ENCODE peak calls at places on chromosomes 1 and 21, in seven cellular contexts. One of them, this sample, is unnamed. For H3K27me3, the result is how much of the 10 kb centered on the place peaks cover.

GRCh38 chr1:43706598-43707190 is 642 bp upstream of the ST3GAL3 start:
- DNase-seq in spleen: peak
- DNase-seq in Peyer's patch: peak
- DNase-seq in IMR-90: no peak
- DNase-seq in cardiac muscle cell: peak
- DNase-seq in colonic mucosa: peak
- DNase-seq in thyroid gland: peak
- DNase-seq in this sample: no peak

GRCh38 chr1:39822146-39822545 is 33.5 kb upstream of the BMP8B start:
- DNase-seq in thyroid gland: no peak
- DNase-seq in spleen: no peak
- DNase-seq in colonic mucosa: no peak
- DNase-seq in cardiac muscle cell: no peak
- DNase-seq in Peyer's patch: no peak
- DNase-seq in IMR-90: no peak
- DNase-seq in this sample: no peak

GRCh38 chr1:15849775-15850449 is 2.4 kb downstream of the SPEN start:
- DNase-seq in colonic mucosa: peak
- DNase-seq in IMR-90: peak
- DNase-seq in cardiac muscle cell: peak
- DNase-seq in thyroid gland: peak
- DNase-seq in spleen: peak
- DNase-seq in Peyer's patch: peak
- DNase-seq in this sample: no peak

GRCh38 chr1:110341872-110342331 is 2.7 kb downstream of the RBM15 start:
- DNase-seq in spleen: no peak
- DNase-seq in IMR-90: no peak
- DNase-seq in thyroid gland: no peak
- DNase-seq in cardiac muscle cell: no peak
- DNase-seq in Peyer's patch: peak
- DNase-seq in colonic mucosa: no peak
- DNase-seq in this sample: no peak

GRCh38 chr1:247303211-247303610 is 28.5 kb downstream of the ZNF496 start:
- DNase-seq in spleen: no peak
- DNase-seq in IMR-90: no peak
- DNase-seq in colonic mucosa: peak
- DNase-seq in Peyer's patch: no peak
- DNase-seq in cardiac muscle cell: no peak
- DNase-seq in thyroid gland: no peak
- DNase-seq in this sample: no peak

GRCh38 chr1:47941609-47942237 is 55.5 kb downstream of the TRABD2B start:
- DNase-seq in IMR-90: no peak
- DNase-seq in thyroid gland: no peak
- DNase-seq in spleen: no peak
- DNase-seq in colonic mucosa: no peak
- DNase-seq in Peyer's patch: no peak
- DNase-seq in cardiac muscle cell: no peak
- DNase-seq in this sample: no peak

GRCh38 chr1:234875953-234876814 is 252.5 kb downstream of the TOMM20 start:
- DNase-seq in Peyer's patch: peak
- DNase-seq in spleen: no peak
- DNase-seq in cardiac muscle cell: peak
- DNase-seq in thyroid gland: no peak
- DNase-seq in IMR-90: peak
- DNase-seq in colonic mucosa: peak
- DNase-seq in this sample: peak

GRCh38 chr1:162285149-162285561 is 91.5 kb downstream of the SPATA46 start:
- DNase-seq in colonic mucosa: peak
- DNase-seq in IMR-90: no peak
- DNase-seq in spleen: no peak
- DNase-seq in cardiac muscle cell: peak
- DNase-seq in Peyer's patch: peak
- DNase-seq in thyroid gland: peak
- DNase-seq in this sample: peak

GRCh38 chr1:86950712-86951111 is 36.3 kb downstream of the HS2ST1 start:
- DNase-seq in spleen: no peak
- DNase-seq in colonic mucosa: no peak
- DNase-seq in cardiac muscle cell: no peak
- DNase-seq in thyroid gland: no peak
- DNase-seq in Peyer's patch: no peak
- DNase-seq in IMR-90: no peak
- DNase-seq in this sample: no peak

GRCh38 chr1:110084226-110085078 is 14.0 kb upstream of the ALX3 start:
- DNase-seq in spleen: peak
- DNase-seq in Peyer's patch: peak
- DNase-seq in IMR-90: peak
- DNase-seq in cardiac muscle cell: peak
- DNase-seq in colonic mucosa: peak
- DNase-seq in thyroid gland: peak
- DNase-seq in this sample: peak

GRCh38 chr1:22864886-22865285 is 107.8 kb downstream of the LACTBL1 start:
- DNase-seq in colonic mucosa: no peak
- DNase-seq in Peyer's patch: no peak
- DNase-seq in cardiac muscle cell: no peak
- DNase-seq in IMR-90: no peak
- DNase-seq in thyroid gland: no peak
- DNase-seq in spleen: no peak
- DNase-seq in this sample: no peak

GRCh38 chr1:32413507-32414185 is 19.4 kb upstream of the BSDC1 start:
- DNase-seq in cardiac muscle cell: peak
- DNase-seq in IMR-90: peak
- DNase-seq in Peyer's patch: peak
- DNase-seq in spleen: no peak
- DNase-seq in colonic mucosa: peak
- DNase-seq in thyroid gland: peak
- DNase-seq in this sample: peak

GRCh38 chr1:229230893-229231753 is 39.8 kb upstream of the RAB4A start:
- DNase-seq in spleen: no peak
- DNase-seq in cardiac muscle cell: no peak
- DNase-seq in IMR-90: no peak
- DNase-seq in thyroid gland: no peak
- DNase-seq in Peyer's patch: no peak
- DNase-seq in colonic mucosa: no peak
- DNase-seq in this sample: no peak

GRCh38 chr1:206921772-206922265 is at the start of gene FCMR:
- DNase-seq in Peyer's patch: peak
- DNase-seq in IMR-90: no peak
- DNase-seq in spleen: no peak
- DNase-seq in cardiac muscle cell: no peak
- DNase-seq in thyroid gland: no peak
- DNase-seq in colonic mucosa: no peak
- DNase-seq in this sample: no peak

GRCh38 chr21:45427331-45428271 is 22.6 kb downstream of the COL18A1 start:
- DNase-seq in Peyer's patch: peak
- DNase-seq in cardiac muscle cell: no peak
- DNase-seq in thyroid gland: peak
- DNase-seq in colonic mucosa: no peak
- DNase-seq in IMR-90: peak
- DNase-seq in spleen: no peak
- DNase-seq in this sample: no peak

GRCh38 chr1:74732960-74733615 is at the start of the genes CRYZ and TYW3:
- DNase-seq in colonic mucosa: peak
- DNase-seq in Peyer's patch: peak
- DNase-seq in cardiac muscle cell: peak
- DNase-seq in thyroid gland: peak
- DNase-seq in IMR-90: peak
- DNase-seq in spleen: peak
- DNase-seq in this sample: peak

GRCh38 chr1:166489670-166490436 is 323.1 kb upstream of the FAM78B start:
- DNase-seq in thyroid gland: no peak
- DNase-seq in colonic mucosa: peak
- DNase-seq in Peyer's patch: peak
- DNase-seq in spleen: peak
- DNase-seq in IMR-90: no peak
- DNase-seq in cardiac muscle cell: no peak
- DNase-seq in this sample: peak

GRCh38 chr1:170407601-170408000 is 124.4 kb upstream of the GORAB start:
- DNase-seq in Peyer's patch: no peak
- DNase-seq in spleen: no peak
- DNase-seq in thyroid gland: no peak
- DNase-seq in cardiac muscle cell: no peak
- DNase-seq in colonic mucosa: no peak
- DNase-seq in IMR-90: peak
- DNase-seq in this sample: no peak

GRCh38 chr1:64001038-64001437 is 202.4 kb upstream of the UBE2U start:
- DNase-seq in Peyer's patch: no peak
- DNase-seq in cardiac muscle cell: no peak
- DNase-seq in thyroid gland: no peak
- DNase-seq in colonic mucosa: no peak
- DNase-seq in spleen: no peak
- DNase-seq in IMR-90: no peak
- DNase-seq in this sample: no peak

GRCh38 chr21:36059823-36060158 is 535 bp downstream of the SETD4 start:
- DNase-seq in spleen: no peak
- DNase-seq in thyroid gland: peak
- DNase-seq in Peyer's patch: no peak
- DNase-seq in cardiac muscle cell: peak
- DNase-seq in IMR-90: no peak
- DNase-seq in colonic mucosa: peak
- DNase-seq in this sample: no peak

GRCh38 chr1:223700942-223701637 is 11.2 kb upstream of the CAPN2 start:
- DNase-seq in cardiac muscle cell: no peak
- DNase-seq in IMR-90: peak
- DNase-seq in spleen: no peak
- DNase-seq in thyroid gland: peak
- DNase-seq in Peyer's patch: peak
- DNase-seq in colonic mucosa: no peak
- DNase-seq in this sample: peak

DNA sequence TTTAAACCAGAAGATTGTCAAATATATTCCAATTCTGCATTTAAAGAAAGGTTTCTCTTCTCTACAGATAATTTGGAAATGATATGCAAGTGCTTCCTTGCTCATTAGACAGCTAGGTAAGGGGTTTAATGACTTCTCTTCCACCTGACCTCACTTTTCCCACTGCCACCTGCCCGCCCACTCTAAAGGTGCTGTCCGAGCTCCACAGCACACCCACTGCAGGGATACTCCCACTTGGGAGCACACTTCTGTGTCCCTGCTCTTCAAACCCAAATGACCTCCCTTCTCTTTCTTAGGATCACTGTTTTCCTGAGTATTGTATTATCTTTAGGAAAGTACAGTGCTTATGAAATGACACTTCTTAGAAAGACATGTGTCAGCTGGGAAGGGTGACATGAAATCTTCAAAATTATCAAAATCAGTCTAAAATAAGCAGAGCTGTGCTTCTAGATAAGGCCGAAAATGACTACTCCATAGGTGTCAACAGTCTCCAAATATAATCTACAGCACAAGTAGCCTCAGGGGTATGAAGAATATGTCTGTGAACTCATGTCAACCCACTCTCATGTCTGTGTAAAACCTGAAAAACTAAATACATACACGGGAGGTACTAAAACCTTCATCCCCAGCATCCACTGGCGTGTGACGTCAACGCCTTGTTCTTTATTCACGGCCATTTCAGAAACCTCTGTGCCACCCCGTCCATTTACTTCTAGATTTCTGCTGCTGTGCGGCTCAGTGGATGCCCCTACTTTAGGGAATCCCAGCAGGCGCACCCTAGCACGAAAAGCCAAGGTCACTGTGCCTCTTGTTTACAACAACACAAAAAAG is 71.0 kb downstream of the SLC45A1 start:
- DNase-seq in IMR-90: no peak
- DNase-seq in colonic mucosa: no peak
- DNase-seq in spleen: no peak
- DNase-seq in cardiac muscle cell: no peak
- DNase-seq in Peyer's patch: no peak
- DNase-seq in thyroid gland: no peak
- DNase-seq in this sample: no peak
- H3K27me3 ChIP-seq in IMR-90: under half
- H3K27me3 ChIP-seq in colonic mucosa: under half
- H3K27me3 ChIP-seq in spleen: under half
- H3K27me3 ChIP-seq in cardiac muscle cell: under half
- H3K27me3 ChIP-seq in Peyer's patch: under half
- H3K27me3 ChIP-seq in thyroid gland: under half
- H3K27me3 ChIP-seq in this sample: under half

GRCh38 chr21:14384453-14384852 is 1.5 kb upstream of the HSPA13 start:
- DNase-seq in colonic mucosa: no peak
- DNase-seq in thyroid gland: no peak
- DNase-seq in IMR-90: no peak
- DNase-seq in spleen: no peak
- DNase-seq in cardiac muscle cell: no peak
- DNase-seq in Peyer's patch: no peak
- DNase-seq in this sample: no peak
- H3K4me3 ChIP-seq in colonic mucosa: no peak
- H3K4me3 ChIP-seq in thyroid gland: no peak
- H3K4me3 ChIP-seq in IMR-90: no peak
- H3K4me3 ChIP-seq in spleen: no peak
- H3K4me3 ChIP-seq in cardiac muscle cell: no peak
- H3K4me3 ChIP-seq in Peyer's patch: no peak
- H3K4me3 ChIP-seq in this sample: peak

GRCh38 chr1:208557046-208557445 is 312.9 kb upstream of the PLXNA2 start:
- DNase-seq in thyroid gland: no peak
- DNase-seq in spleen: no peak
- DNase-seq in Peyer's patch: no peak
- DNase-seq in cardiac muscle cell: no peak
- DNase-seq in IMR-90: no peak
- DNase-seq in colonic mucosa: no peak
- DNase-seq in this sample: no peak

GRCh38 chr1:208562021-208562950 is 318.1 kb upstream of the PLXNA2 start:
- DNase-seq in cardiac muscle cell: no peak
- DNase-seq in Peyer's patch: no peak
- DNase-seq in colonic mucosa: no peak
- DNase-seq in IMR-90: no peak
- DNase-seq in thyroid gland: no peak
- DNase-seq in spleen: no peak
- DNase-seq in this sample: no peak

GRCh38 chr1:208557695-208558094 is 313.5 kb upstream of the PLXNA2 start:
- DNase-seq in colonic mucosa: no peak
- DNase-seq in spleen: no peak
- DNase-seq in Peyer's patch: no peak
- DNase-seq in IMR-90: no peak
- DNase-seq in cardiac muscle cell: no peak
- DNase-seq in thyroid gland: no peak
- DNase-seq in this sample: no peak

GRCh38 chr1:208556461-208556860 is 312.3 kb upstream of the PLXNA2 start:
- DNase-seq in Peyer's patch: no peak
- DNase-seq in cardiac muscle cell: no peak
- DNase-seq in thyroid gland: no peak
- DNase-seq in colonic mucosa: no peak
- DNase-seq in IMR-90: no peak
- DNase-seq in spleen: no peak
- DNase-seq in this sample: no peak

DNA sequence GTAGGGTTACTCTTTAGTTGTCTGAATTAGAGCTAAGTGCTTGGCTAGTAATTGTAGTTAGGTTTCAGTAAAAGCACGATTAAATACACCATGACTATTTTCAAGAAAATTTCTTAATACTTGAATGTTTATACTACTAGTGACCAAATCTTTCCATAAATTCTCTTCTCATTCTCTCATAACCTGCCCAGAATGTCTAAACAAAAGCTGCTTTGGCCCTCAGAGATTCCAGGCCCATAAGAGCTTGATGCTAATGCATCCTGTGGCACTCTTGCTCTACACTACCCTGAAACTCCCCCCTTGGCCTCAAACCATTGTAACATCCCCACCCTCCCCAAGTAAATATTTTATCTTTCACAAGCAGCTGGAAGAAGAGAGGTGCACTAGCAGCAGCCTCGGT is 315.4 kb upstream of the PLXNA2 start:
- DNase-seq in Peyer's patch: no peak
- DNase-seq in spleen: no peak
- DNase-seq in thyroid gland: no peak
- DNase-seq in cardiac muscle cell: no peak
- DNase-seq in colonic mucosa: no peak
- DNase-seq in IMR-90: no peak
- DNase-seq in this sample: no peak
- H3K27me3 ChIP-seq in Peyer's patch: under half
- H3K27me3 ChIP-seq in spleen: under half
- H3K27me3 ChIP-seq in thyroid gland: under half
- H3K27me3 ChIP-seq in cardiac muscle cell: under half
- H3K27me3 ChIP-seq in colonic mucosa: under half
- H3K27me3 ChIP-seq in IMR-90: under half
- H3K27me3 ChIP-seq in this sample: under half

GRCh38 chr1:94246692-94247145 is 9.3 kb upstream of the ARHGAP29 start:
- DNase-seq in colonic mucosa: no peak
- DNase-seq in thyroid gland: peak
- DNase-seq in cardiac muscle cell: peak
- DNase-seq in spleen: no peak
- DNase-seq in IMR-90: no peak
- DNase-seq in Peyer's patch: no peak
- DNase-seq in this sample: no peak
- H3K4me3 ChIP-seq in colonic mucosa: peak
- H3K4me3 ChIP-seq in thyroid gland: peak
- H3K4me3 ChIP-seq in cardiac muscle cell: peak
- H3K4me3 ChIP-seq in spleen: peak
- H3K4me3 ChIP-seq in IMR-90: peak
- H3K4me3 ChIP-seq in Peyer's patch: peak
- H3K4me3 ChIP-seq in this sample: peak

This sample was measured in lower lobe of right lung.